ENCODE peak calls at places on chromosomes 2 and 18, in seven cellular contexts. M is non-pigmented ciliary epithelial cell; K is NCI-H1092; R is stimulated activated naive CD8-positive, alpha-beta T cell treated with anti-CD3 and anti-CD28 coated beads, Interleukin-15, amount 100 ng/mL, for 72 hours; S is SHP77; F is GM04504; U is colonic mucosa. I is an unnamed sample.

GRCh38 chr2:175815537-175815936 is 186.5 kb downstream of the LNPK start:
- DNase-seq in M (no peak), U (no peak), S (no peak), F (no peak), K (no peak), R (no peak), I (no peak)

GRCh38 chr2:77348821-77349220 is 173.4 kb downstream of the LRRTM4 start:
- DNase-seq in F (no peak), M (no peak), R (no peak), K (no peak), S (no peak), U (no peak), I (no peak)

GRCh38 chr18:3450358-3451107 is 561 bp downstream of the TGIF1 start:
- DNase-seq in S (peak), R (peak), M (no peak), U (peak), F (peak), K (no peak), I (no peak)

GRCh38 chr2:71887196-71887595 is 260.5 kb downstream of the CYP26B1 start:
- DNase-seq in M (no peak), R (no peak), U (no peak), K (no peak), F (no peak), S (no peak), I (no peak)

GRCh38 chr2:144356402-144356801 is 163.5 kb downstream of the ZEB2 start:
- DNase-seq in F (no peak), K (no peak), M (no peak), U (no peak), S (no peak), R (no peak), I (no peak)

GRCh38 chr18:59220784-59221765 is 1.1 kb downstream of the GRP start:
- DNase-seq in F (no peak), K (peak), M (no peak), S (peak), R (no peak), U (no peak), I (no peak)

GRCh38 chr2:28300489-28300888 is 92.2 kb upstream of the FOSL2 start:
- DNase-seq in S (no peak), R (no peak), K (no peak), M (no peak), U (no peak), F (no peak), I (no peak)

GRCh38 chr2:176653856-176654443 is 384.7 kb downstream of the MTX2 start:
- DNase-seq in F (peak), M (no peak), S (peak), U (peak), K (peak), R (peak), I (peak)

GRCh38 chr18:35376393-35376741 is 770 bp downstream of the ZNF396 start:
- DNase-seq in F (no peak), R (peak), U (peak), M (no peak), S (no peak), K (no peak), I (no peak)

GRCh38 chr2:198188982-198189381 is 384.6 kb downstream of the PLCL1 start:
- DNase-seq in S (no peak), F (no peak), K (no peak), M (no peak), U (no peak), R (no peak), I (no peak)

I was measured in kidney glomerular epithelial cell.